ENCODE peak calls at places on chromosome 1, in ten cellular contexts. One of them, this sample, is unnamed.

GRCh38 chr1:157101196-157101595 is 1.6 kb upstream of the ETV3L start:
- DNase-seq in psoas muscle: no peak
- DNase-seq in heart right ventricle: no peak
- DNase-seq in astrocyte: no peak
- DNase-seq in cardiac fibroblast: no peak
- DNase-seq in A549: no peak
- DNase-seq in upper lobe of right lung: peak
- DNase-seq in Calu3: no peak
- DNase-seq in GM06990: no peak
- DNase-seq in GM12878: no peak
- DNase-seq in this sample: no peak

GRCh38 chr1:39509360-39510009 is 18.0 kb downstream of the BMP8A start:
- DNase-seq in upper lobe of right lung: no peak
- DNase-seq in GM12878: peak
- DNase-seq in heart right ventricle: peak
- DNase-seq in GM06990: peak
- DNase-seq in Calu3: no peak
- DNase-seq in A549: no peak
- DNase-seq in psoas muscle: peak
- DNase-seq in cardiac fibroblast: peak
- DNase-seq in astrocyte: peak
- DNase-seq in this sample: no peak

GRCh38 chr1:21539933-21540332 is 30.7 kb downstream of the ALPL start:
- DNase-seq in astrocyte: no peak
- DNase-seq in GM06990: no peak
- DNase-seq in upper lobe of right lung: no peak
- DNase-seq in psoas muscle: no peak
- DNase-seq in Calu3: peak
- DNase-seq in GM12878: no peak
- DNase-seq in heart right ventricle: peak
- DNase-seq in cardiac fibroblast: no peak
- DNase-seq in A549: peak
- DNase-seq in this sample: no peak

GRCh38 chr1:6350416-6351088 is 43.0 kb downstream of the ACOT7 start:
- DNase-seq in astrocyte: no peak
- DNase-seq in GM06990: no peak
- DNase-seq in heart right ventricle: peak
- DNase-seq in GM12878: no peak
- DNase-seq in Calu3: peak
- DNase-seq in cardiac fibroblast: peak
- DNase-seq in psoas muscle: peak
- DNase-seq in upper lobe of right lung: peak
- DNase-seq in A549: no peak
- DNase-seq in this sample: no peak

GRCh38 chr1:184621262-184621661 is 133.4 kb downstream of the EDEM3 start:
- DNase-seq in psoas muscle: no peak
- DNase-seq in Calu3: no peak
- DNase-seq in cardiac fibroblast: peak
- DNase-seq in GM12878: no peak
- DNase-seq in GM06990: no peak
- DNase-seq in A549: no peak
- DNase-seq in upper lobe of right lung: no peak
- DNase-seq in heart right ventricle: peak
- DNase-seq in astrocyte: peak
- DNase-seq in this sample: peak

GRCh38 chr1:195481293-195481692 is 1126.9 kb downstream of the KCNT2 start:
- DNase-seq in cardiac fibroblast: no peak
- DNase-seq in upper lobe of right lung: no peak
- DNase-seq in GM12878: no peak
- DNase-seq in A549: no peak
- DNase-seq in heart right ventricle: no peak
- DNase-seq in GM06990: no peak
- DNase-seq in psoas muscle: no peak
- DNase-seq in astrocyte: no peak
- DNase-seq in Calu3: no peak
- DNase-seq in this sample: no peak

GRCh38 chr1:239784896-239785295 is 306.8 kb upstream of the FMN2 start:
- DNase-seq in Calu3: no peak
- DNase-seq in astrocyte: no peak
- DNase-seq in upper lobe of right lung: no peak
- DNase-seq in GM06990: no peak
- DNase-seq in A549: no peak
- DNase-seq in cardiac fibroblast: no peak
- DNase-seq in psoas muscle: no peak
- DNase-seq in heart right ventricle: no peak
- DNase-seq in GM12878: no peak
- DNase-seq in this sample: no peak

GRCh38 chr1:17545354-17545753 is 5.9 kb downstream of the ARHGEF10L start:
- DNase-seq in upper lobe of right lung: no peak
- DNase-seq in A549: peak
- DNase-seq in cardiac fibroblast: peak
- DNase-seq in Calu3: no peak
- DNase-seq in GM06990: no peak
- DNase-seq in psoas muscle: no peak
- DNase-seq in astrocyte: no peak
- DNase-seq in heart right ventricle: no peak
- DNase-seq in GM12878: no peak
- DNase-seq in this sample: no peak

GRCh38 chr1:84375965-84376910 is 22.0 kb upstream of the DNASE2B start:
- DNase-seq in cardiac fibroblast: no peak
- DNase-seq in GM06990: no peak
- DNase-seq in astrocyte: no peak
- DNase-seq in Calu3: no peak
- DNase-seq in upper lobe of right lung: no peak
- DNase-seq in A549: no peak
- DNase-seq in GM12878: no peak
- DNase-seq in psoas muscle: no peak
- DNase-seq in heart right ventricle: no peak
- DNase-seq in this sample: no peak

GRCh38 chr1:26278303-26278702 is 1.6 kb upstream of the SH3BGRL3 start:
- DNase-seq in GM06990: no peak
- DNase-seq in upper lobe of right lung: no peak
- DNase-seq in GM12878: no peak
- DNase-seq in A549: no peak
- DNase-seq in cardiac fibroblast: peak
- DNase-seq in heart right ventricle: no peak
- DNase-seq in psoas muscle: no peak
- DNase-seq in astrocyte: peak
- DNase-seq in Calu3: no peak
- DNase-seq in this sample: no peak

GRCh38 chr1:52140633-52141512 is 1.0 kb upstream of the ZFYVE9 start:
- DNase-seq in GM12878: no peak
- DNase-seq in Calu3: no peak
- DNase-seq in astrocyte: no peak
- DNase-seq in GM06990: no peak
- DNase-seq in A549: no peak
- DNase-seq in heart right ventricle: no peak
- DNase-seq in upper lobe of right lung: no peak
- DNase-seq in psoas muscle: no peak
- DNase-seq in cardiac fibroblast: no peak
- DNase-seq in this sample: no peak

GRCh38 chr1:52145137-52145536 is 3.2 kb downstream of the ZFYVE9 start:
- DNase-seq in Calu3: no peak
- DNase-seq in GM06990: no peak
- DNase-seq in A549: no peak
- DNase-seq in upper lobe of right lung: no peak
- DNase-seq in cardiac fibroblast: no peak
- DNase-seq in GM12878: no peak
- DNase-seq in heart right ventricle: no peak
- DNase-seq in psoas muscle: no peak
- DNase-seq in astrocyte: no peak
- DNase-seq in this sample: no peak

GRCh38 chr1:52139817-52140540 is 1.9 kb upstream of the ZFYVE9 start:
- DNase-seq in upper lobe of right lung: no peak
- DNase-seq in psoas muscle: no peak
- DNase-seq in cardiac fibroblast: peak
- DNase-seq in GM12878: peak
- DNase-seq in astrocyte: peak
- DNase-seq in GM06990: peak
- DNase-seq in A549: no peak
- DNase-seq in heart right ventricle: no peak
- DNase-seq in Calu3: no peak
- DNase-seq in this sample: peak

GRCh38 chr1:52142220-52143153 is 598 bp downstream of the ZFYVE9 start:
- DNase-seq in A549: peak
- DNase-seq in GM06990: peak
- DNase-seq in psoas muscle: peak
- DNase-seq in upper lobe of right lung: peak
- DNase-seq in heart right ventricle: peak
- DNase-seq in astrocyte: peak
- DNase-seq in GM12878: no peak
- DNase-seq in cardiac fibroblast: peak
- DNase-seq in Calu3: peak
- DNase-seq in this sample: no peak

DNA sequence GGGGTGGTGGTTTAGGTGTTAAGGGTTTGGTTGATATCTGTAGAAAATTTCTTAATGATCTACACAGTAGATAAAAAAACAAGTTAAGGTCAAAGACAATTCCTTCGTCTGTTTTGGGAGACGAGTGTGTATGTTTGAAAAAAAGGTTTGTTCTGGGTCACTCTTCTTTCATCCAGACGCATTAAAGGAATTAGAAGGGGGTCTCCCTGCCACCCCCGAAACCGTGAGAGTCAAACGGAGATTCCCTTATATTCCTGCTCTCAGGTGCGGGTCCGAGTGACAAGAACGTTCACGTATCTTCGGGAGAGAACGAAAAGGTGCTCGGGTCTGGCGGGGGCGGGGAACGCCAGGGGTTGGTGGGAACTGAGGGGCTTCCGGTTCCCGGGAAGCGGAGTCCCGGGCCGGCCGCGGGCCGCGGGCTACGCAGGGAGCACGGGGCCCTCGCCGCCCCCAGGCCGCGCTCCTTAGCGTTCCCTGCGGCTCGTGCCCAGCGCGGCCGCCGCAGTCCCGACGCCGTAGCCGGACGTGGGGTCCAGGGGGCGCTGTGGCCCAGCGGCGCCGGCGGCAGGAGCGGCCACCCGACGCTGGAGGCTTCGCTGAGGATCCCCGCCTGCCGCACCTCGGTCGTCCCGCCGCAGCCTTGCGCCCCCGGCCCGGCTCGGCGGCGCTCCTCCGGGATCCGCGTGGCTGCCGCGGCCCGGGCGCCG is at the start of gene ZFYVE9:
- DNase-seq in astrocyte: peak
- DNase-seq in cardiac fibroblast: peak
- DNase-seq in A549: peak
- DNase-seq in upper lobe of right lung: peak
- DNase-seq in GM06990: peak
- DNase-seq in heart right ventricle: peak
- DNase-seq in psoas muscle: peak
- DNase-seq in Calu3: peak
- DNase-seq in GM12878: no peak
- DNase-seq in this sample: peak
- TF ChIP-seq CTCF in astrocyte: peak
- TF ChIP-seq CTCF in cardiac fibroblast: no peak
- TF ChIP-seq CTCF in A549: peak
- TF ChIP-seq CTCF in upper lobe of right lung: peak
- TF ChIP-seq CTCF in GM06990: peak
- TF ChIP-seq CTCF in heart right ventricle: peak
- TF ChIP-seq CTCF in psoas muscle: peak
- TF ChIP-seq CTCF in Calu3: peak
- TF ChIP-seq CTCF in GM12878: peak
- TF ChIP-seq CTCF in this sample: peak

GRCh38 chr1:223001653-223002634 is 141.1 kb downstream of the TLR5 start:
- DNase-seq in A549: peak
- DNase-seq in GM12878: no peak
- DNase-seq in astrocyte: no peak
- DNase-seq in psoas muscle: no peak
- DNase-seq in cardiac fibroblast: no peak
- DNase-seq in heart right ventricle: no peak
- DNase-seq in Calu3: no peak
- DNase-seq in upper lobe of right lung: no peak
- DNase-seq in GM06990: no peak
- DNase-seq in this sample: no peak
- TF ChIP-seq CTCF in A549: peak
- TF ChIP-seq CTCF in GM12878: no peak
- TF ChIP-seq CTCF in astrocyte: no peak
- TF ChIP-seq CTCF in psoas muscle: no peak
- TF ChIP-seq CTCF in cardiac fibroblast: peak
- TF ChIP-seq CTCF in heart right ventricle: no peak
- TF ChIP-seq CTCF in Calu3: no peak
- TF ChIP-seq CTCF in upper lobe of right lung: no peak
- TF ChIP-seq CTCF in GM06990: no peak
- TF ChIP-seq CTCF in this sample: peak

GRCh38 chr1:228091084-228091483 is 8.6 kb downstream of the ARF1 start:
- DNase-seq in astrocyte: no peak
- DNase-seq in cardiac fibroblast: no peak
- DNase-seq in GM12878: no peak
- DNase-seq in psoas muscle: no peak
- DNase-seq in Calu3: no peak
- DNase-seq in GM06990: no peak
- DNase-seq in heart right ventricle: no peak
- DNase-seq in A549: no peak
- DNase-seq in upper lobe of right lung: peak
- DNase-seq in this sample: no peak

GRCh38 chr1:228087771-228088251 is 5.3 kb downstream of the ARF1 start:
- DNase-seq in Calu3: peak
- DNase-seq in GM12878: no peak
- DNase-seq in cardiac fibroblast: peak
- DNase-seq in heart right ventricle: no peak
- DNase-seq in A549: no peak
- DNase-seq in upper lobe of right lung: peak
- DNase-seq in astrocyte: peak
- DNase-seq in GM06990: no peak
- DNase-seq in psoas muscle: peak
- DNase-seq in this sample: peak

GRCh38 chr1:228089520-228090380 is 7.2 kb downstream of the ARF1 start:
- DNase-seq in A549: no peak
- DNase-seq in astrocyte: no peak
- DNase-seq in upper lobe of right lung: peak
- DNase-seq in cardiac fibroblast: no peak
- DNase-seq in GM12878: no peak
- DNase-seq in GM06990: no peak
- DNase-seq in Calu3: no peak
- DNase-seq in heart right ventricle: no peak
- DNase-seq in psoas muscle: peak
- DNase-seq in this sample: no peak

GRCh38 chr1:228090613-228091081 is 8.1 kb downstream of the ARF1 start:
- DNase-seq in upper lobe of right lung: peak
- DNase-seq in Calu3: no peak
- DNase-seq in GM12878: no peak
- DNase-seq in astrocyte: no peak
- DNase-seq in cardiac fibroblast: peak
- DNase-seq in GM06990: no peak
- DNase-seq in heart right ventricle: no peak
- DNase-seq in A549: no peak
- DNase-seq in psoas muscle: peak
- DNase-seq in this sample: no peak

GRCh38 chr1:228088586-228089498 is 6.3 kb downstream of the ARF1 start:
- DNase-seq in astrocyte: no peak
- DNase-seq in psoas muscle: peak
- DNase-seq in upper lobe of right lung: peak
- DNase-seq in cardiac fibroblast: peak
- DNase-seq in A549: no peak
- DNase-seq in GM12878: no peak
- DNase-seq in Calu3: no peak
- DNase-seq in GM06990: no peak
- DNase-seq in heart right ventricle: no peak
- DNase-seq in this sample: no peak
- TF ChIP-seq CTCF in astrocyte: no peak
- TF ChIP-seq CTCF in psoas muscle: no peak
- TF ChIP-seq CTCF in upper lobe of right lung: no peak
- TF ChIP-seq CTCF in cardiac fibroblast: no peak
- TF ChIP-seq CTCF in A549: no peak
- TF ChIP-seq CTCF in GM12878: no peak
- TF ChIP-seq CTCF in Calu3: no peak
- TF ChIP-seq CTCF in GM06990: no peak
- TF ChIP-seq CTCF in heart right ventricle: no peak
- TF ChIP-seq CTCF in this sample: no peak

GRCh38 chr1:225809842-225810578 is at the start of gene EPHX1:
- DNase-seq in GM12878: peak
- DNase-seq in psoas muscle: peak
- DNase-seq in cardiac fibroblast: peak
- DNase-seq in heart right ventricle: peak
- DNase-seq in upper lobe of right lung: peak
- DNase-seq in GM06990: peak
- DNase-seq in astrocyte: peak
- DNase-seq in A549: peak
- DNase-seq in Calu3: peak
- DNase-seq in this sample: peak
- TF ChIP-seq CTCF in GM12878: peak
- TF ChIP-seq CTCF in psoas muscle: peak
- TF ChIP-seq CTCF in cardiac fibroblast: peak
- TF ChIP-seq CTCF in heart right ventricle: peak
- TF ChIP-seq CTCF in upper lobe of right lung: peak
- TF ChIP-seq CTCF in GM06990: peak
- TF ChIP-seq CTCF in astrocyte: no peak
- TF ChIP-seq CTCF in A549: peak
- TF ChIP-seq CTCF in Calu3: peak
- TF ChIP-seq CTCF in this sample: peak